ENCODE peak calls at places on chromosomes 2 and 18, in eight cellular contexts. One of them, this sample, is unnamed.

GRCh38 chr2:176814740-176815367 is 397.7 kb upstream of the HNRNPA3 start:
- DNase-seq in mesendoderm: no peak
- DNase-seq in HCT116: peak; percentile 12
- DNase-seq in SK-N-SH: peak; percentile 31
- DNase-seq in K562: peak; percentile 39
- DNase-seq in A549: peak; percentile 37
- DNase-seq in GM23248: peak; percentile 65
- DNase-seq in HepG2: peak; percentile 10
- DNase-seq in this sample: peak; percentile 91

GRCh38 chr2:222523783-222524544 is 99.6 kb downstream of the SGPP2 start:
- DNase-seq in mesendoderm: no peak
- DNase-seq in HCT116: no peak
- DNase-seq in SK-N-SH: no peak
- DNase-seq in K562: no peak
- DNase-seq in A549: no peak
- DNase-seq in GM23248: peak; percentile 3
- DNase-seq in HepG2: no peak
- DNase-seq in this sample: no peak

GRCh38 chr2:42009657-42010580 is 37.9 kb upstream of the PKDCC start:
- DNase-seq in mesendoderm: no peak
- DNase-seq in HCT116: no peak
- DNase-seq in SK-N-SH: no peak
- DNase-seq in K562: no peak
- DNase-seq in A549: no peak
- DNase-seq in GM23248: peak; percentile 42
- DNase-seq in HepG2: no peak
- DNase-seq in this sample: no peak

GRCh38 chr18:23675896-23676295 is 13.2 kb upstream of the ANKRD29 start:
- DNase-seq in mesendoderm: no peak
- DNase-seq in HCT116: no peak
- DNase-seq in SK-N-SH: no peak
- DNase-seq in K562: no peak
- DNase-seq in A549: no peak
- DNase-seq in GM23248: no peak
- DNase-seq in HepG2: no peak
- DNase-seq in this sample: no peak

GRCh38 chr18:75211002-75211621 is 515 bp downstream of the TSHZ1 start:
- DNase-seq in mesendoderm: peak; percentile 33
- DNase-seq in HCT116: no peak
- DNase-seq in SK-N-SH: no peak
- DNase-seq in K562: peak; percentile 25
- DNase-seq in A549: peak; percentile 3
- DNase-seq in GM23248: peak; percentile 64
- DNase-seq in HepG2: peak; percentile 19
- DNase-seq in this sample: peak; percentile 74

GRCh38 chr2:38201784-38202183 is 125.8 kb upstream of the CYP1B1 start:
- DNase-seq in mesendoderm: no peak
- DNase-seq in HCT116: no peak
- DNase-seq in SK-N-SH: no peak
- DNase-seq in K562: no peak
- DNase-seq in A549: no peak
- DNase-seq in GM23248: peak; percentile 51
- DNase-seq in HepG2: no peak
- DNase-seq in this sample: no peak

GRCh38 chr2:26312471-26312870 is 33.5 kb upstream of the SELENOI start:
- DNase-seq in mesendoderm: no peak
- DNase-seq in HCT116: no peak
- DNase-seq in SK-N-SH: no peak
- DNase-seq in K562: no peak
- DNase-seq in A549: no peak
- DNase-seq in GM23248: no peak
- DNase-seq in HepG2: no peak
- DNase-seq in this sample: no peak

GRCh38 chr2:95073856-95074662 is 47.5 kb downstream of the MRPS5 start:
- DNase-seq in mesendoderm: no peak
- DNase-seq in HCT116: no peak
- DNase-seq in SK-N-SH: peak; percentile 12
- DNase-seq in K562: no peak
- DNase-seq in A549: no peak
- DNase-seq in GM23248: no peak
- DNase-seq in HepG2: no peak
- DNase-seq in this sample: no peak

GRCh38 chr2:37365669-37366068 is 21.2 kb downstream of the QPCT start:
- DNase-seq in mesendoderm: no peak
- DNase-seq in HCT116: no peak
- DNase-seq in SK-N-SH: no peak
- DNase-seq in K562: no peak
- DNase-seq in A549: no peak
- DNase-seq in GM23248: peak; percentile 48
- DNase-seq in HepG2: no peak
- DNase-seq in this sample: no peak

GRCh38 chr2:172921538-172922236 is 154.0 kb upstream of the MAP3K20 start:
- DNase-seq in mesendoderm: peak; percentile 52
- DNase-seq in HCT116: no peak
- DNase-seq in SK-N-SH: no peak
- DNase-seq in K562: no peak
- DNase-seq in A549: peak; percentile 12
- DNase-seq in GM23248: peak; percentile 46
- DNase-seq in HepG2: no peak
- DNase-seq in this sample: no peak

GRCh38 chr2:135052997-135053474 is 944 bp downstream of the RAB3GAP1 start:
- DNase-seq in mesendoderm: peak; percentile 35
- DNase-seq in HCT116: no peak
- DNase-seq in SK-N-SH: no peak
- DNase-seq in K562: no peak
- DNase-seq in A549: no peak
- DNase-seq in GM23248: peak; percentile 42
- DNase-seq in HepG2: no peak
- DNase-seq in this sample: no peak

GRCh38 chr2:121232626-121233265 is 52.3 kb downstream of the TFCP2L1 start:
- DNase-seq in mesendoderm: no peak
- DNase-seq in HCT116: no peak
- DNase-seq in SK-N-SH: no peak
- DNase-seq in K562: no peak
- DNase-seq in A549: no peak
- DNase-seq in GM23248: no peak
- DNase-seq in HepG2: no peak
- DNase-seq in this sample: no peak

GRCh38 chr2:175640655-175641054 is 361.4 kb downstream of the LNPK start:
- DNase-seq in mesendoderm: no peak
- DNase-seq in HCT116: no peak
- DNase-seq in SK-N-SH: no peak
- DNase-seq in K562: no peak
- DNase-seq in A549: no peak
- DNase-seq in GM23248: no peak
- DNase-seq in HepG2: peak; percentile 56
- DNase-seq in this sample: no peak

GRCh38 chr2:234497592-234498023 is 727 bp upstream of the ARL4C start:
- DNase-seq in mesendoderm: no peak
- DNase-seq in HCT116: no peak
- DNase-seq in SK-N-SH: no peak
- DNase-seq in K562: no peak
- DNase-seq in A549: no peak
- DNase-seq in GM23248: no peak
- DNase-seq in HepG2: no peak
- DNase-seq in this sample: no peak
- H3K27ac ChIP-seq in mesendoderm: no peak overlapping the region
- H3K27ac ChIP-seq in HCT116: peak overlapping the region; percentile 28
- H3K27ac ChIP-seq in SK-N-SH: no peak overlapping the region
- H3K27ac ChIP-seq in K562: no peak overlapping the region
- H3K27ac ChIP-seq in A549: peak overlapping the region; percentile 92
- H3K27ac ChIP-seq in GM23248: no peak overlapping the region
- H3K27ac ChIP-seq in HepG2: no peak overlapping the region
- H3K27ac ChIP-seq in this sample: no peak overlapping the region

DNA sequence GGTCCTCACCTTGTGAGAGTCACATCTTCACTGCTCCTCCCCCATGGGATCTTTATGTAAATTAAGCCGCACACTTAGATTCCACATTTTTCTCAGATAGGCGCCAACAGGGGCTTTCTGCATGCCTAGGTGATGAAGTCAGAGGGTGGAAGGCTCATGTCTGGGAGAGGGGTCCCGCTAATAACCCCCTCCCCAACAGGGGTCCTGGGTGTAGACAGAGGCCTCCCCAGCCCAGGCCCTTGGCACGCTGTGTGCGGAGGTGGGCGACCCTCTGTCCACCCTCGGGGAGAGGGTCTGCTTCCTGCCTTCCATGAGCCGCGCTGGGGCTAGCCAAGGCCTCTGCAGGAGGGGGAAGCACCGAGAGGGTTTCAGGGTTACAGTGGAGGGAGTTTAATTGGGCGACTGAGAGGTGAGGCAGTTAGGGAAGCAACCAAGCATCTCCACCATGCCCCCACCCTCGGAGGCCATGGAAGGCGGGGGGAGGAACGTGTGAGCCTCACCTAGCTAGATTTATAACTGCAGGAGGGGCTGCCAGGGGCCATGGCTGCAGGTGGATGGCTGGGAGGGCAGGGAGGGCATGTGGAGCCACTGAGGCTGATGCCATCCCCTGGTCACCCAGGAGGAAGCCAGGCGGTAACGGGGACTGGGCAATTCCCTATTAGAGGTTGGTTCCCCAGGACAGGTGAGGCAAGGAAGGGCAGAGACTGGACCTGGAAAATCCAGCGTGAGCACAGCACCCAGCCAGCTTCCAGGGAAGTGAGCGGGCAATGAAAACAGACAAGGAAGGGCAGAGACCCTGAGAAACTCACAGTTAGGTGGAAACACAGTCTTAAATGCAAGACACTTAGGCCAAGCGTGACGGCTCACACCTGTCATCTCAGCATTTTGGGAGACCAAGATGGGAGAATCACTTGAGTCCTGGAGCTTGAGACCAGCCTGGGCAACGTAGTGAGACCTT is 7.7 kb upstream of the PXDN start:
- DNase-seq in mesendoderm: peak; percentile 68
- DNase-seq in HCT116: no peak
- DNase-seq in SK-N-SH: no peak
- DNase-seq in K562: no peak
- DNase-seq in A549: no peak
- DNase-seq in GM23248: no peak
- DNase-seq in HepG2: no peak
- DNase-seq in this sample: no peak
- H3K4me2 ChIP-seq in mesendoderm: no peak overlapping the region
- H3K4me2 ChIP-seq in HCT116: no peak overlapping the region
- H3K4me2 ChIP-seq in SK-N-SH: no peak overlapping the region
- H3K4me2 ChIP-seq in K562: no peak overlapping the region
- H3K4me2 ChIP-seq in A549: no peak overlapping the region
- H3K4me2 ChIP-seq in GM23248: no peak overlapping the region
- H3K4me2 ChIP-seq in HepG2: no peak overlapping the region
- H3K4me2 ChIP-seq in this sample: no peak overlapping the region

GRCh38 chr2:30588891-30589495 is 141.9 kb downstream of the LCLAT1 start:
- DNase-seq in mesendoderm: no peak
- DNase-seq in HCT116: no peak
- DNase-seq in SK-N-SH: no peak
- DNase-seq in K562: no peak
- DNase-seq in A549: no peak
- DNase-seq in GM23248: no peak
- DNase-seq in HepG2: no peak
- DNase-seq in this sample: no peak
- H3K27ac ChIP-seq in mesendoderm: no peak overlapping the region
- H3K27ac ChIP-seq in HCT116: no peak overlapping the region
- H3K27ac ChIP-seq in SK-N-SH: no peak overlapping the region
- H3K27ac ChIP-seq in K562: no peak overlapping the region
- H3K27ac ChIP-seq in A549: no peak overlapping the region
- H3K27ac ChIP-seq in GM23248: no peak overlapping the region
- H3K27ac ChIP-seq in HepG2: no peak overlapping the region
- H3K27ac ChIP-seq in this sample: no peak overlapping the region

GRCh38 chr2:62110415-62111025 is 85.4 kb upstream of the B3GNT2 start:
- DNase-seq in mesendoderm: no peak
- DNase-seq in HCT116: no peak
- DNase-seq in SK-N-SH: no peak
- DNase-seq in K562: no peak
- DNase-seq in A549: no peak
- DNase-seq in GM23248: no peak
- DNase-seq in HepG2: no peak
- DNase-seq in this sample: no peak

GRCh38 chr2:62114564-62114963 is 81.4 kb upstream of the B3GNT2 start:
- DNase-seq in mesendoderm: peak; percentile 45
- DNase-seq in HCT116: no peak
- DNase-seq in SK-N-SH: no peak
- DNase-seq in K562: no peak
- DNase-seq in A549: no peak
- DNase-seq in GM23248: no peak
- DNase-seq in HepG2: no peak
- DNase-seq in this sample: no peak

GRCh38 chr2:62109554-62109953 is 86.4 kb upstream of the B3GNT2 start:
- DNase-seq in mesendoderm: peak; percentile 96
- DNase-seq in HCT116: no peak
- DNase-seq in SK-N-SH: no peak
- DNase-seq in K562: no peak
- DNase-seq in A549: no peak
- DNase-seq in GM23248: no peak
- DNase-seq in HepG2: no peak
- DNase-seq in this sample: no peak

GRCh38 chr2:62116983-62117382 is 78.9 kb upstream of the B3GNT2 start:
- DNase-seq in mesendoderm: no peak
- DNase-seq in HCT116: no peak
- DNase-seq in SK-N-SH: no peak
- DNase-seq in K562: no peak
- DNase-seq in A549: no peak
- DNase-seq in GM23248: no peak
- DNase-seq in HepG2: no peak
- DNase-seq in this sample: no peak

GRCh38 chr2:62112192-62112591 is 83.7 kb upstream of the B3GNT2 start:
- DNase-seq in mesendoderm: peak; percentile 23
- DNase-seq in HCT116: no peak
- DNase-seq in SK-N-SH: no peak
- DNase-seq in K562: no peak
- DNase-seq in A549: no peak
- DNase-seq in GM23248: peak; percentile 35
- DNase-seq in HepG2: no peak
- DNase-seq in this sample: no peak
- H3K4me2 ChIP-seq in mesendoderm: no peak overlapping the region
- H3K4me2 ChIP-seq in HCT116: no peak overlapping the region
- H3K4me2 ChIP-seq in SK-N-SH: no peak overlapping the region
- H3K4me2 ChIP-seq in K562: no peak overlapping the region
- H3K4me2 ChIP-seq in A549: no peak overlapping the region
- H3K4me2 ChIP-seq in GM23248: peak overlapping the region; percentile 10
- H3K4me2 ChIP-seq in HepG2: no peak overlapping the region
- H3K4me2 ChIP-seq in this sample: no peak overlapping the region

GRCh38 chr2:96832401-96832750 is 11.4 kb downstream of the ANKRD23 start:
- DNase-seq in mesendoderm: no peak
- DNase-seq in HCT116: no peak
- DNase-seq in SK-N-SH: no peak
- DNase-seq in K562: no peak
- DNase-seq in A549: no peak
- DNase-seq in GM23248: no peak
- DNase-seq in HepG2: no peak
- DNase-seq in this sample: no peak
- H3K27ac ChIP-seq in mesendoderm: no peak overlapping the region
- H3K27ac ChIP-seq in HCT116: no peak overlapping the region
- H3K27ac ChIP-seq in SK-N-SH: no peak overlapping the region
- H3K27ac ChIP-seq in K562: no peak overlapping the region
- H3K27ac ChIP-seq in A549: peak overlapping the region; percentile 59
- H3K27ac ChIP-seq in GM23248: no peak overlapping the region
- H3K27ac ChIP-seq in HepG2: no peak overlapping the region
- H3K27ac ChIP-seq in this sample: no peak overlapping the region

GRCh38 chr2:31693882-31694281 is 113.1 kb upstream of the SRD5A2 start:
- DNase-seq in mesendoderm: peak; percentile 32
- DNase-seq in HCT116: peak; percentile 29
- DNase-seq in SK-N-SH: no peak
- DNase-seq in K562: no peak
- DNase-seq in A549: peak; percentile 26
- DNase-seq in GM23248: peak; percentile 5
- DNase-seq in HepG2: no peak
- DNase-seq in this sample: peak; percentile 45
- H3K4me2 ChIP-seq in mesendoderm: no peak overlapping the region
- H3K4me2 ChIP-seq in HCT116: no peak overlapping the region
- H3K4me2 ChIP-seq in SK-N-SH: no peak overlapping the region
- H3K4me2 ChIP-seq in K562: no peak overlapping the region
- H3K4me2 ChIP-seq in A549: no peak overlapping the region
- H3K4me2 ChIP-seq in GM23248: no peak overlapping the region
- H3K4me2 ChIP-seq in HepG2: no peak overlapping the region
- H3K4me2 ChIP-seq in this sample: no peak overlapping the region

This sample was measured in Karpas-422.